ENCODE peak calls at places on chromosome 10, in nine cellular contexts. T is Peyer's patch, L is fibroblast of lung, C is caudate nucleus, M is heart left ventricle, Z is neural progenitor cell, U is upper lobe of right lung, R is psoas muscle, H is body of pancreas. N is an unnamed sample.
A peak's percentile ranks its signal among the peaks of the same experiment; 100 is the strongest.

GRCh38 chr10:58412502-58412961 is 27.3 kb downstream of the TFAM start:
- DNase-seq in U (no peak), C (no peak), R (no peak), H (no peak), T (no peak), Z (peak; percentile 38), M (no peak), L (peak; percentile 94), N (no peak)

GRCh38 chr10:93993414-93993781 is 333 bp upstream of the PLCE1 start:
- DNase-seq in H (no peak), U (no peak), Z (no peak), T (no peak), M (no peak), C (no peak), L (no peak), R (no peak), N (no peak)

GRCh38 chr10:30829921-30830671 is 200.5 kb upstream of the LYZL2 start:
- DNase-seq in M (no peak), H (no peak), U (no peak), L (peak; percentile 36), C (no peak), T (no peak), Z (no peak), R (no peak), N (no peak)

GRCh38 chr10:4775808-4776207 is 50.2 kb upstream of the AKR1E2 start:
- DNase-seq in C (no peak), M (no peak), U (no peak), R (no peak), T (no peak), Z (no peak), L (peak; percentile 70), H (no peak), N (peak; percentile 44)

GRCh38 chr10:131038056-131038455 is 273.5 kb downstream of the TCERG1L start:
- DNase-seq in C (no peak), R (no peak), L (no peak), H (no peak), U (no peak), T (no peak), Z (no peak), M (no peak), N (no peak)

GRCh38 chr10:11608159-11608966 is 3.1 kb downstream of the USP6NL start:
- DNase-seq in M (no peak), U (no peak), Z (no peak), L (no peak), C (no peak), T (no peak), R (no peak), H (no peak), N (no peak)

GRCh38 chr10:127798116-127798515 is 61.1 kb downstream of the FOXI2 start:
- DNase-seq in H (no peak), T (no peak), C (no peak), L (no peak), M (no peak), U (no peak), R (no peak), Z (no peak), N (no peak)

GRCh38 chr10:87761892-87762291 is 56.1 kb downstream of the ATAD1 start:
- DNase-seq in L (peak; percentile 79), U (no peak), M (no peak), T (no peak), H (peak; percentile 32), Z (no peak), R (no peak), C (no peak), N (peak; percentile 52)

GRCh38 chr10:11433657-11434056 is 177.8 kb downstream of the USP6NL start:
- DNase-seq in M (no peak), C (no peak), H (no peak), L (no peak), Z (peak; percentile 31), T (no peak), R (no peak), U (no peak), N (no peak)

GRCh38 chr10:11586170-11586569 is 25.3 kb downstream of the USP6NL start:
- DNase-seq in T (no peak), M (no peak), U (no peak), R (no peak), Z (no peak), L (no peak), C (no peak), H (no peak), N (no peak)

GRCh38 chr10:86520871-86521619 is 547 bp downstream of the WAPL start:
- DNase-seq in H (peak; percentile 45), M (peak; percentile 62), R (peak; percentile 60), U (peak; percentile 83), L (peak; percentile 65), T (peak; percentile 47), Z (peak; percentile 71), C (no peak), N (peak; percentile 70)

GRCh38 chr10:71739368-71739900 is 19.9 kb upstream of the C10orf105 start:
- DNase-seq in M (no peak), Z (no peak), U (no peak), H (no peak), C (no peak), R (no peak), T (no peak), L (no peak), N (no peak)

GRCh38 chr10:71737356-71738172 is 18.0 kb upstream of the C10orf105 start:
- DNase-seq in L (no peak), C (no peak), T (no peak), R (no peak), U (no peak), H (no peak), M (no peak), Z (no peak), N (no peak)

GRCh38 chr10:71735709-71736569 is 16.4 kb upstream of the C10orf105 start:
- DNase-seq in R (no peak), H (no peak), T (peak; percentile 78), M (no peak), C (no peak), U (no peak), L (no peak), Z (no peak), N (no peak)

GRCh38 chr10:71734797-71735196 is 15.2 kb upstream of the C10orf105 start:
- DNase-seq in M (no peak), Z (no peak), H (no peak), T (no peak), L (no peak), C (no peak), U (no peak), R (no peak), N (no peak)

GRCh38 chr10:71736570-71737355 is 17.2 kb upstream of the C10orf105 start:
- DNase-seq in H (no peak), C (no peak), U (no peak), Z (no peak), R (no peak), T (no peak), M (no peak), L (no peak), N (no peak)
- H3K27ac ChIP-seq in H (peak overlapping the region; percentile 35), C (no peak overlapping the region), U (peak overlapping the region; percentile 63), Z (no peak overlapping the region), R (peak overlapping the region; percentile 63), T (peak overlapping the region; percentile 82), M (no peak overlapping the region), L (no peak overlapping the region), N (peak overlapping the region; percentile 88)

DNA sequence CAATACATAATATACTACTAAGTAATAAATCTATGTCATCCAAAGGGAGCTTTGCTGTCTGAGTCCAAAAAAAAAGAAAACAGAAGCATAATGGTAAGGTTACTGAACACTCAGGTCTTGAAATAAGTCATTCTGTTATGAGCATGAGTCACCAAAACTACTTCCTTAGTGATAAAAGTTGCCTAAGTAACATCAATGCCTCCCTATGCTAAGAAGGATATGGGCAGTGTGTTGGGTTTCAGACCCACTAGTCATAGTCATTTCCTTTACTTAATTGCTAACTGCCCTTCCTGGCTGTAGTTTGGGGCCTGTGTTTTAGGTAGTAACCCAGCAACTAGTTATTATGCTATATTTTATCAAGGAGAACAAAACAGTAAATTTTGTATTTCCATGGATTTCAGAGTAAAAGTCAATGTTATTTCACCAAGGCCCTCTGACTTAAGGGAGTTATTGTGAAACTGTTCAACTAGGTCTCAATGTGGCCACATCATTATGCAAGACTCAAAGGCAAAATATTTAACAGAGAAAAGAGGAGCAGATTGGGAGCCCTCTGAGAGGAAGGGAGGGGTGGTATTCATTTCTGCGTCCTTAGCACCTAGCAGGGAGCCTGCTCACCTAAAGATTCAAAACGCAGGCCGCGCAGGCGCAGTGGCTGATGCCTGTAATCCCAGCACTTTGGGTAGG is 11.7 kb upstream of the VIM start:
- DNase-seq in Z (no peak), M (no peak), H (no peak), U (no peak), T (no peak), L (peak; percentile 100), C (no peak), R (no peak), N (peak; percentile 88)
- H3K27ac ChIP-seq in Z (no peak overlapping the region), M (peak overlapping the region; percentile 58), H (no peak overlapping the region), U (peak overlapping the region; percentile 90), T (peak overlapping the region; percentile 68), L (peak overlapping the region; percentile 96), C (no peak overlapping the region), R (peak overlapping the region; percentile 71), N (peak overlapping the region; percentile 98)

GRCh38 chr10:125881192-125881591 is at the start of gene DHX32:
- DNase-seq in H (no peak), C (no peak), T (no peak), L (no peak), M (no peak), Z (peak; percentile 92), R (no peak), U (no peak), N (no peak)
- H3K27ac ChIP-seq in H (peak within 1 kb of the TSS; percentile 2), C (no peak within 1 kb of the TSS), T (no peak within 1 kb of the TSS), L (no peak within 1 kb of the TSS), M (peak within 1 kb of the TSS; percentile 6), Z (peak within 1 kb of the TSS; percentile 89), R (no peak within 1 kb of the TSS), U (no peak within 1 kb of the TSS), N (no peak within 1 kb of the TSS)

GRCh38 chr10:123743441-123744225 is 77.5 kb downstream of the GPR26 start:
- DNase-seq in C (no peak), H (no peak), R (no peak), U (no peak), M (peak; percentile 41), Z (no peak), L (no peak), T (no peak), N (no peak)
- H3K27ac ChIP-seq in C (no peak overlapping the region), H (no peak overlapping the region), R (no peak overlapping the region), U (no peak overlapping the region), M (no peak overlapping the region), Z (no peak overlapping the region), L (no peak overlapping the region), T (no peak overlapping the region), N (no peak overlapping the region)

DNA sequence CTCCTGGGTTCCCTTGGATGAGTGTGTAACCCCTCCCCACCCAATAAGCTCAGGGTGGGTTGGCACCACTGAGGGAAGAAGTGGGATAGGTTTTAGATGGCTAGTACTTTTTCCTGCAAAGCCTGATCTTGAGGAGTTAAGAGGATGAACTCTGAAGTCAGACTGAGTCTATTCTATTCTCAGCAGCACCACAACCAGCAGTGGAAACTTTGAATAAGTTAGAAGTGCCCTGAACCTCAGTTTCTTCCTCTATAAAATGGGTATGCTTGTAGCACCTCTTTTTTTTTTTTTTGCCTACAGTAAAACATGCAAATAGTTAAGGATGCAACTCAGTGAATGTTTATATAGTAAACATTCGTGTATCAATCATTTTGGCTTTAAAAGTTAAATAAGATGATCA is 7.1 kb downstream of the NKX2-3 start:
- DNase-seq in H (no peak), Z (no peak), R (no peak), L (no peak), C (no peak), T (no peak), U (no peak), M (no peak), N (no peak)
- H3K27ac ChIP-seq in H (no peak overlapping the region), Z (no peak overlapping the region), R (no peak overlapping the region), L (no peak overlapping the region), C (no peak overlapping the region), T (peak overlapping the region; percentile 71), U (no peak overlapping the region), M (no peak overlapping the region), N (no peak overlapping the region)